ENCODE peak calls at places on chromosomes 6 and 20, in seven cellular contexts. W, C, O, F, S, J and N are unnamed samples.

GRCh38 chr6:158048589-158048988 is 66.9 kb downstream of the SYNJ2 start:
- DNase-seq in W (no peak), O (no peak), J (no peak), F (no peak), S (no peak), C (no peak), N (no peak)

GRCh38 chr20:37907677-37908397 is 4.9 kb downstream of the VSTM2L start:
- DNase-seq in S (no peak), O (peak), F (no peak), C (peak), J (no peak), W (peak), N (peak)

GRCh38 chr6:135331002-135331401 is 149.9 kb downstream of the MYB start:
- DNase-seq in J (no peak), O (peak), W (no peak), F (no peak), C (no peak), S (no peak), N (no peak)

GRCh38 chr6:151881231-151881630 is 73.7 kb downstream of the ESR1 start:
- DNase-seq in J (no peak), C (no peak), W (no peak), F (no peak), O (no peak), S (no peak), N (no peak)

GRCh38 chr6:48736486-48737206 is 625.6 kb upstream of the PTCHD4 start:
- DNase-seq in C (no peak), F (no peak), O (peak), W (no peak), S (peak), J (no peak), N (no peak)

GRCh38 chr6:165443462-165443861 is 134.1 kb upstream of the C6orf118 start:
- DNase-seq in S (no peak), F (no peak), O (no peak), J (no peak), C (no peak), W (no peak), N (no peak)

GRCh38 chr20:17969276-17969883 is 562 bp downstream of the MGME1 start:
- DNase-seq in O (no peak), J (no peak), W (no peak), S (peak), C (peak), F (no peak), N (peak)

GRCh38 chr20:44523746-44524145 is 1.9 kb upstream of the SERINC3 start:
- DNase-seq in O (no peak), W (no peak), J (no peak), S (no peak), F (no peak), C (peak), N (no peak)

GRCh38 chr6:24524801-24525200 is 30.0 kb downstream of the ALDH5A1 start:
- DNase-seq in W (peak), C (peak), S (peak), F (no peak), J (peak), O (peak), N (peak)

GRCh38 chr6:37272834-37273566 is 15.1 kb upstream of the TMEM217 start:
- DNase-seq in S (no peak), W (no peak), C (no peak), F (no peak), J (no peak), O (no peak), N (no peak)

GRCh38 chr20:5996765-5997164 is 46.3 kb downstream of the MCM8 start:
- DNase-seq in W (no peak), C (peak), S (no peak), O (no peak), J (no peak), F (no peak), N (no peak)

GRCh38 chr6:20658053-20658452 is 123.8 kb downstream of the CDKAL1 start:
- DNase-seq in O (no peak), S (no peak), C (no peak), J (no peak), F (no peak), W (no peak), N (no peak)

GRCh38 chr6:50271266-50271665 is 221.5 kb upstream of the DEFB112 start:
- DNase-seq in O (no peak), S (peak), C (peak), W (no peak), J (no peak), F (no peak), N (no peak)

GRCh38 chr20:25254986-25255680 is 7.2 kb downstream of the PYGB start:
- DNase-seq in O (no peak), J (no peak), C (peak), S (no peak), F (no peak), W (peak), N (no peak)

GRCh38 chr6:5412663-5413062 is 151.3 kb downstream of the FARS2 start:
- DNase-seq in W (no peak), J (no peak), C (no peak), O (no peak), F (no peak), S (no peak), N (no peak)

GRCh38 chr6:63644668-63645326 is 9.2 kb downstream of the PHF3 start:
- DNase-seq in S (no peak), C (peak), F (no peak), O (no peak), J (no peak), W (no peak), N (no peak)

GRCh38 chr6:116665464-116665863 is 3.1 kb downstream of the ZUP1 start:
- DNase-seq in C (no peak), O (no peak), F (no peak), W (no peak), J (no peak), S (no peak), N (no peak)

GRCh38 chr20:45011108-45011526 is 44.8 kb downstream of the STK4 start:
- DNase-seq in F (peak), W (peak), C (peak), S (peak), J (peak), O (peak), N (peak)

GRCh38 chr20:44704551-44704971 is 10.6 kb upstream of the CCN5 start:
- DNase-seq in O (peak), F (no peak), W (no peak), C (no peak), S (peak), J (no peak), N (no peak)

GRCh38 chr6:34324738-34325444 is 67.6 kb downstream of the NUDT3 start:
- DNase-seq in J (no peak), O (peak), C (peak), S (no peak), W (no peak), F (no peak), N (peak)

GRCh38 chr6:35258858-35259193 is 709 bp upstream of the ZNF76 start:
- DNase-seq in W (no peak), C (no peak), J (no peak), S (peak), F (no peak), O (peak), N (no peak)

GRCh38 chr6:39214846-39215639 is 14.2 kb downstream of the KCNK5 start:
- DNase-seq in F (no peak), C (no peak), S (no peak), W (no peak), O (no peak), J (no peak), N (no peak)

GRCh38 chr6:132391391-132392291 is 9.6 kb downstream of the MOXD1 start:
- DNase-seq in W (peak), J (peak), O (peak), F (no peak), S (peak), C (no peak), N (no peak)

GRCh38 chr6:152695317-152696043 is 2.2 kb upstream of the MYCT1 start:
- DNase-seq in S (no peak), F (no peak), O (no peak), J (no peak), W (no peak), C (no peak), N (peak)

GRCh38 chr6:21826031-21826430 is 232.5 kb downstream of the SOX4 start:
- DNase-seq in C (peak), W (peak), O (peak), F (no peak), S (peak), J (peak), N (peak)

DNA sequence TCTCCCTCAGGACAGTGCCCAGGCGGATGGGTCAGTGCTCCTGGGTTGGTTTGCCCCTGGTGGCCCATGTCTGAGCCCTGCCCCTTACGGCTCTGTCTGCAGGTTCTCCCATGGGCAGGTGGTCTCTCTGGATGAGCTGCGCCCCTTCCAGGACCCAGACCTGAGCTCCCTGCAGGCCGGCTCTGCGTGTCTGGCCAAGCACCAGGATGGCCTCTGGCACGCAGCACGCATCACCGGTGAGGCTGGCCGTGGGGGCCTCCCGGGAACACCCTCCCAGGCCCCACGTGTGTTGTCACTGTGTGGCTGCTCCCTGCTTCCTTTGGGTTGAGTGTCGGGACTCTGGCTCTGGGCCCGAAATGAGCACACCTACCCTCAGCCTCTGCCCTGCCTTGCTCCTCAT is 3.3 kb upstream of the LIME1 start:
- DNase-seq in C (no peak), O (no peak), S (no peak), W (no peak), F (no peak), J (no peak), N (no peak)
- H3K4me2 ChIP-seq in C (no peak), O (no peak), S (no peak), W (no peak), F (no peak), J (no peak), N (no peak)

DNA sequence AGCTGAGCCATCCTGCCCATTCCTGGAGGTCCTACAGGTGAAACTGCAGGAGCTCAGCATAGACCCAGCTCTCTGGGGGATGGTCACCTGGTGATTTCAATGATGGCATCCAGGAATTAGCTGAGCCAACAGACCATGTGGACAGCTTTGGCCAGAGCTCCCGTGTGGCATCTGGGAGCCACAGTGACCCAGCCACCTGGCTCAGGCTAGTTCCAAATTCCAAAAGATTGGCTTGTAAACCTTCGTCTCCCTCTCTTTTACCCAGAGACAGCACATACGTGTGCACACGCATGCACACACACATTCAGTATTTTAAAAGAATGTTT is 44.0 kb downstream of the SIRPA start:
- DNase-seq in F (no peak), O (no peak), C (no peak), W (no peak), J (no peak), S (no peak), N (no peak)
- H2AK5ac ChIP-seq in F (no peak), O (no peak), C (no peak), W (no peak), J (no peak), S (no peak), N (no peak)

GRCh38 chr6:136955123-136955522 is 33.0 kb downstream of the SLC35D3 start:
- DNase-seq in S (no peak), J (no peak), O (no peak), C (no peak), W (no peak), F (no peak), N (no peak)
- H4K8ac ChIP-seq in S (no peak), J (no peak), O (no peak), C (no peak), W (no peak), F (no peak), N (no peak)

DNA sequence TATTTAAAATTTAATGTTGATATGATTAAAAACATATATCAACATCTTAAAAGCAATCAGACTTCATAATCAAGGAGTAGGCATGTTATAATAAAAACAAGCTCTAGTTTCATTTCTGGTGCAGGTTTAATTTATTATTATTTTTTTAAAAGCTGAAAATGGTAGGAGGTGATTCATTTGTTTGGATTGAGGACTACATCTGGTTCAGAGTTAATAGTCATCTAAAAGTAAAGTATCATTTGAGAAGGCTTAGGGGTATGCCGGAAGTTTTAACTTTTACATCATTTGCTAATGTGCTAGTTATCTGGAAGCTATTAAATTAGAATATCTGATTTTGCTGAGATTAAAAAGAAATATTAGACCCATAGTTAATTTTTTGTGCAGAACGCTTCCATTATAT is 169.5 kb upstream of the LAMA2 start:
- DNase-seq in J (no peak), O (peak), C (no peak), F (no peak), S (peak), W (no peak), N (no peak)
- H3K4me2 ChIP-seq in J (no peak), O (no peak), C (no peak), F (no peak), S (no peak), W (no peak), N (no peak)

DNA sequence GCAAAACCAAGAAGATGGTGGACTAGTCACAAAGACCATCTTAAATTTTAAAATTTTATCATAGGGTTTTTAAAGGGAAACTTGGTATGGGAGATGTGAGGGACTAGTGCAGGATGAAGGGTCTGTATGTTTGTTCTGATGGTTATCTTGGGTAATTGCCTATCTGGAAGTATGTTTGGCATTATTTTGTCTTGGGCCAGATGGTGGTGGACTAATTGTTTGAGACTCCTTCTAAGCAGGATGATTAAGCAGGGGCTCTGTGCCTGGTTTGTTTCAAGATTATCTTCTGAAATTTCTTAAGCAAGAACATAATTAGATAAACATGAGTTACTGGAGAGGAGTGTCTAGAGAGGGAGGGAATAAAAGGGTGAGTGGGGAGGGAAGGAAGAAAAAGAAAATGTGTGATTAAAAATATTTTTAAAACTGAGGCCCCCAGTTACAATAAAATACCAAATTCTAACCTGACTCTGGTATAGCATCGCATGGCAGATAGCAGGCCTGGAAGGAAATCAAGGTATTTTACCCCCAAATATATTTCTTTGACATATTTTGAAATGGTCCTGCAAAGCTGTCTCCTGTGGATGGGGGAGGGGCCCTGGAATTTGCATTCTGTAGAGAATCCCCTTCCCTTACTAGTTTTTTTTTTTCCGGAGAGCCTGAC is 49.9 kb upstream of the FAM184A start:
- DNase-seq in W (no peak), F (no peak), C (no peak), J (no peak), S (peak), O (no peak), N (no peak)
- H2AK5ac ChIP-seq in W (no peak), F (no peak), C (no peak), J (no peak), S (no peak), O (no peak), N (no peak)

GRCh38 chr6:110543106-110543505 is 66.7 kb upstream of the SLC22A16 start:
- DNase-seq in F (no peak), J (no peak), O (no peak), S (no peak), C (no peak), W (no peak), N (no peak)
- H4K8ac ChIP-seq in F (no peak), J (no peak), O (no peak), S (no peak), C (no peak), W (no peak), N (no peak)